ENCODE peak calls at places on chromosomes 4 and X, in nine cellular contexts. One of them, this sample, is unnamed.

GRCh38 chr4:91212140-91212681 is 1085.0 kb downstream of the CCSER1 start:
- DNase-seq in GM12878: no peak
- DNase-seq in GM23338: peak
- DNase-seq in SK-N-SH: no peak
- DNase-seq in K562: no peak
- DNase-seq in A549: no peak
- DNase-seq in HepG2: no peak
- DNase-seq in HCT116: no peak
- DNase-seq in HL-60: no peak
- DNase-seq in this sample: no peak

GRCh38 chr4:112807999-112808398 is 171.1 kb downstream of the LARP7 start:
- DNase-seq in GM12878: no peak
- DNase-seq in GM23338: no peak
- DNase-seq in SK-N-SH: no peak
- DNase-seq in K562: no peak
- DNase-seq in A549: no peak
- DNase-seq in HepG2: no peak
- DNase-seq in HCT116: no peak
- DNase-seq in HL-60: no peak
- DNase-seq in this sample: no peak

GRCh38 chr4:168648929-168649328 is 152.1 kb downstream of the PALLD start:
- DNase-seq in GM12878: no peak
- DNase-seq in GM23338: no peak
- DNase-seq in SK-N-SH: no peak
- DNase-seq in K562: no peak
- DNase-seq in A549: no peak
- DNase-seq in HepG2: no peak
- DNase-seq in HCT116: no peak
- DNase-seq in HL-60: no peak
- DNase-seq in this sample: no peak

GRCh38 chrX:109537324-109537665 is 651 bp downstream of the NXT2 start:
- DNase-seq in GM12878: no peak
- DNase-seq in GM23338: peak
- DNase-seq in SK-N-SH: no peak
- DNase-seq in K562: no peak
- DNase-seq in A549: no peak
- DNase-seq in HepG2: peak
- DNase-seq in HCT116: no peak
- DNase-seq in HL-60: peak
- DNase-seq in this sample: no peak

GRCh38 chrX:23901065-23901464 is 6.7 kb downstream of the APOO start:
- DNase-seq in GM12878: no peak
- DNase-seq in GM23338: no peak
- DNase-seq in SK-N-SH: no peak
- DNase-seq in K562: no peak
- DNase-seq in A549: peak
- DNase-seq in HepG2: peak
- DNase-seq in HCT116: peak
- DNase-seq in HL-60: peak
- DNase-seq in this sample: no peak

GRCh38 chr4:17760602-17761001 is 20.8 kb downstream of the FAM184B start:
- DNase-seq in GM12878: no peak
- DNase-seq in GM23338: peak
- DNase-seq in SK-N-SH: no peak
- DNase-seq in K562: no peak
- DNase-seq in A549: no peak
- DNase-seq in HepG2: no peak
- DNase-seq in HCT116: no peak
- DNase-seq in HL-60: no peak
- DNase-seq in this sample: no peak

GRCh38 chr4:138178566-138178965 is 63.6 kb downstream of the SLC7A11 start:
- DNase-seq in GM12878: no peak
- DNase-seq in GM23338: no peak
- DNase-seq in SK-N-SH: no peak
- DNase-seq in K562: no peak
- DNase-seq in A549: no peak
- DNase-seq in HepG2: no peak
- DNase-seq in HCT116: no peak
- DNase-seq in HL-60: no peak
- DNase-seq in this sample: no peak

GRCh38 chrX:152821145-152821765 is 9.3 kb downstream of the CETN2 start:
- DNase-seq in GM12878: no peak
- DNase-seq in GM23338: peak
- DNase-seq in SK-N-SH: peak
- DNase-seq in K562: peak
- DNase-seq in A549: peak
- DNase-seq in HepG2: peak
- DNase-seq in HCT116: peak
- DNase-seq in HL-60: no peak
- DNase-seq in this sample: no peak

GRCh38 chrX:30493348-30493747 is 84.2 kb downstream of the TASL start:
- DNase-seq in GM12878: no peak
- DNase-seq in GM23338: no peak
- DNase-seq in SK-N-SH: no peak
- DNase-seq in K562: no peak
- DNase-seq in A549: no peak
- DNase-seq in HepG2: no peak
- DNase-seq in HCT116: no peak
- DNase-seq in HL-60: no peak
- DNase-seq in this sample: no peak

GRCh38 chr4:53066155-53066554 is 204.0 kb downstream of the RASL11B start:
- DNase-seq in GM12878: no peak
- DNase-seq in GM23338: no peak
- DNase-seq in SK-N-SH: no peak
- DNase-seq in K562: no peak
- DNase-seq in A549: no peak
- DNase-seq in HepG2: peak
- DNase-seq in HCT116: no peak
- DNase-seq in HL-60: no peak
- DNase-seq in this sample: no peak

GRCh38 chrX:69493766-69494165 is 10.4 kb upstream of the NALF2 start:
- DNase-seq in GM12878: no peak
- DNase-seq in GM23338: no peak
- DNase-seq in SK-N-SH: no peak
- DNase-seq in K562: no peak
- DNase-seq in A549: no peak
- DNase-seq in HepG2: no peak
- DNase-seq in HCT116: no peak
- DNase-seq in HL-60: no peak
- DNase-seq in this sample: no peak

GRCh38 chr4:176303938-176304337 is 15.8 kb upstream of the SPCS3 start:
- DNase-seq in GM12878: no peak
- DNase-seq in GM23338: peak
- DNase-seq in SK-N-SH: no peak
- DNase-seq in K562: no peak
- DNase-seq in A549: no peak
- DNase-seq in HepG2: no peak
- DNase-seq in HCT116: no peak
- DNase-seq in HL-60: no peak
- DNase-seq in this sample: no peak

GRCh38 chr4:129355529-129355928 is 259.6 kb downstream of the C4orf33 start:
- DNase-seq in GM12878: no peak
- DNase-seq in GM23338: no peak
- DNase-seq in SK-N-SH: no peak
- DNase-seq in K562: no peak
- DNase-seq in A549: no peak
- DNase-seq in HepG2: no peak
- DNase-seq in HCT116: no peak
- DNase-seq in HL-60: no peak
- DNase-seq in this sample: no peak

GRCh38 chrX:101708180-101708579 is 48.5 kb upstream of the ARMCX2 start:
- DNase-seq in GM12878: no peak
- DNase-seq in GM23338: no peak
- DNase-seq in SK-N-SH: no peak
- DNase-seq in K562: no peak
- DNase-seq in A549: no peak
- DNase-seq in HepG2: no peak
- DNase-seq in HCT116: no peak
- DNase-seq in HL-60: no peak
- DNase-seq in this sample: no peak
- TF ChIP-seq REST in GM12878: no peak
- TF ChIP-seq REST in GM23338: no peak
- TF ChIP-seq REST in SK-N-SH: no peak
- TF ChIP-seq REST in K562: no peak
- TF ChIP-seq REST in A549: no peak
- TF ChIP-seq REST in HepG2: no peak
- TF ChIP-seq REST in HCT116: no peak
- TF ChIP-seq REST in HL-60: no peak
- TF ChIP-seq REST in this sample: no peak

GRCh38 chrX:154802838-154803410 is 2.4 kb downstream of the MPP1 start:
- DNase-seq in GM12878: no peak
- DNase-seq in GM23338: no peak
- DNase-seq in SK-N-SH: no peak
- DNase-seq in K562: no peak
- DNase-seq in A549: no peak
- DNase-seq in HepG2: no peak
- DNase-seq in HCT116: no peak
- DNase-seq in HL-60: no peak
- DNase-seq in this sample: no peak
- H3K4me3 ChIP-seq in GM12878: no peak
- H3K4me3 ChIP-seq in GM23338: no peak
- H3K4me3 ChIP-seq in SK-N-SH: no peak
- H3K4me3 ChIP-seq in K562: peak
- H3K4me3 ChIP-seq in A549: no peak
- H3K4me3 ChIP-seq in HepG2: no peak
- H3K4me3 ChIP-seq in HCT116: no peak
- H3K4me3 ChIP-seq in HL-60: no peak
- H3K4me3 ChIP-seq in this sample: peak

GRCh38 chr4:96355414-96355813 is 515.5 kb downstream of the PDHA2 start:
- DNase-seq in GM12878: no peak
- DNase-seq in GM23338: no peak
- DNase-seq in SK-N-SH: no peak
- DNase-seq in K562: no peak
- DNase-seq in A549: no peak
- DNase-seq in HepG2: no peak
- DNase-seq in HCT116: no peak
- DNase-seq in HL-60: no peak
- DNase-seq in this sample: no peak

GRCh38 chr4:96354036-96354712 is 514.3 kb downstream of the PDHA2 start:
- DNase-seq in GM12878: no peak
- DNase-seq in GM23338: no peak
- DNase-seq in SK-N-SH: no peak
- DNase-seq in K562: no peak
- DNase-seq in A549: no peak
- DNase-seq in HepG2: no peak
- DNase-seq in HCT116: no peak
- DNase-seq in HL-60: no peak
- DNase-seq in this sample: no peak

GRCh38 chr4:96347582-96347981 is 507.7 kb downstream of the PDHA2 start:
- DNase-seq in GM12878: no peak
- DNase-seq in GM23338: no peak
- DNase-seq in SK-N-SH: no peak
- DNase-seq in K562: no peak
- DNase-seq in A549: no peak
- DNase-seq in HepG2: no peak
- DNase-seq in HCT116: no peak
- DNase-seq in HL-60: no peak
- DNase-seq in this sample: no peak

GRCh38 chr4:96356591-96357360 is 516.9 kb downstream of the PDHA2 start:
- DNase-seq in GM12878: no peak
- DNase-seq in GM23338: no peak
- DNase-seq in SK-N-SH: no peak
- DNase-seq in K562: no peak
- DNase-seq in A549: no peak
- DNase-seq in HepG2: no peak
- DNase-seq in HCT116: no peak
- DNase-seq in HL-60: no peak
- DNase-seq in this sample: no peak

GRCh38 chr4:96352051-96352517 is 512.2 kb downstream of the PDHA2 start:
- DNase-seq in GM12878: no peak
- DNase-seq in GM23338: peak
- DNase-seq in SK-N-SH: peak
- DNase-seq in K562: no peak
- DNase-seq in A549: no peak
- DNase-seq in HepG2: peak
- DNase-seq in HCT116: peak
- DNase-seq in HL-60: peak
- DNase-seq in this sample: peak
- TF ChIP-seq CTCF in GM12878: peak
- TF ChIP-seq CTCF in GM23338: peak
- TF ChIP-seq CTCF in SK-N-SH: peak
- TF ChIP-seq CTCF in K562: peak
- TF ChIP-seq CTCF in A549: no peak
- TF ChIP-seq CTCF in HepG2: no peak
- TF ChIP-seq CTCF in HCT116: peak
- TF ChIP-seq CTCF in HL-60: no peak
- TF ChIP-seq CTCF in this sample: peak

GRCh38 chrX:40866878-40867277 is 131.5 kb upstream of the MED14 start:
- DNase-seq in GM12878: no peak
- DNase-seq in GM23338: no peak
- DNase-seq in SK-N-SH: no peak
- DNase-seq in K562: no peak
- DNase-seq in A549: no peak
- DNase-seq in HepG2: no peak
- DNase-seq in HCT116: no peak
- DNase-seq in HL-60: no peak
- DNase-seq in this sample: no peak
- TF ChIP-seq REST in GM12878: no peak
- TF ChIP-seq REST in GM23338: no peak
- TF ChIP-seq REST in SK-N-SH: no peak
- TF ChIP-seq REST in K562: no peak
- TF ChIP-seq REST in A549: no peak
- TF ChIP-seq REST in HepG2: no peak
- TF ChIP-seq REST in HCT116: no peak
- TF ChIP-seq REST in HL-60: no peak
- TF ChIP-seq REST in this sample: no peak

DNA sequence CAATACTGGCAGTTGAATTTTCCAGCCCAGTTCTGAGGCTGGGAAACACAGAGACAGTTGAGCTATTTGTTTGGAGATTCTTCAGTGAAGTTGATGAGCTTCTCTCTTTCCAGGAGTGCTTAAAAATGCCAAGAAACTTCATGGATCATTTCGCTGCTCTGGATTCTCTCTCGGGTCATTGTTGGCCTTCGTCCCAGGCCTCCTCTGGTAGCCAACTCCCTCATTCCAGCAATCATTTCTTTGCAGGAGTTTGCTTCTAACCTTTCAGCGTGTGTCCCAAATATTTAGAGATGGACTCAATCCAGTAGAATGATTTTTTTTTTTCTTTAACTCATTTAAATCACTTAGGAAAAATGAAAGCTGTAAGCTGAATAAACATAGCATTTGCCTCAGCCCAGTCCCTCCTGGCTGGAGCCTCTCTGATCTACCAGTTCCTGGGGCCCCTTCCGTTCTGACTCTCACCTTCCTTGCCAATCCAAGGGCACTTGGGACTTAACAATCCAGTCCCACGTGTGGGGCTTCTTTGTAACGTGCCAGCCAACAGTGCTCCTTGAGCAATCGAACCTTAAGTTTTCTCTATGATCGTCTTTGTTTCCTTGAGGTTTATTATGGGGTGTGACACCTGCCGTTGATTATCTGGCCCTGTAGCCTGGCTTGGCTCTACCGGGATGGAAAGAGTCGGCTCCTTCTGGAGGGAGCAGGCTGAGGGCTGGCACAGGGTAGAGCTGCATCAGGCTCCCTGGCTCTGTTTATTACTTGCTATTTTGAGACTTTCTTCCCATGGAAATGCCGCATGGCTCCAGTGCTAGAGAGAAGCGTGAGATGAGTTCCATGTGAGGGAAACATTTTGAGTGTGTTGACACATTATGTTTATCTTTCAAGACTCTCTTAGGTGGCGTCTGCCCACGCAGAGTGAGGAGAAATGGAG is 80.4 kb upstream of the GPC4 start:
- DNase-seq in GM12878: no peak
- DNase-seq in GM23338: peak
- DNase-seq in SK-N-SH: no peak
- DNase-seq in K562: no peak
- DNase-seq in A549: no peak
- DNase-seq in HepG2: no peak
- DNase-seq in HCT116: no peak
- DNase-seq in HL-60: no peak
- DNase-seq in this sample: no peak
- H3K4me3 ChIP-seq in GM12878: no peak
- H3K4me3 ChIP-seq in GM23338: no peak
- H3K4me3 ChIP-seq in SK-N-SH: no peak
- H3K4me3 ChIP-seq in K562: no peak
- H3K4me3 ChIP-seq in A549: no peak
- H3K4me3 ChIP-seq in HepG2: no peak
- H3K4me3 ChIP-seq in HCT116: no peak
- H3K4me3 ChIP-seq in HL-60: no peak
- H3K4me3 ChIP-seq in this sample: no peak

This sample was measured in Panc1.